ENCODE peak calls at places on chromosomes 11 and 22, in eight cellular contexts. J, F, B, O, X, S, E and V are unnamed samples.

GRCh38 chr11:22130462-22131053 is 62.3 kb upstream of the ANO5 start:
- DNase-seq in O (no peak), J (no peak), E (no peak), F (no peak), X (peak; percentile 25), S (no peak), B (no peak), V (no peak)

GRCh38 chr11:14414470-14415461 is 55.8 kb upstream of the RRAS2 start:
- DNase-seq in J (no peak), S (no peak), B (no peak), X (no peak), E (peak; percentile 47), O (no peak), F (no peak), V (no peak)

GRCh38 chr11:120211522-120212258 is 858 bp downstream of the OAF start:
- DNase-seq in E (no peak), B (no peak), J (no peak), F (no peak), X (no peak), O (no peak), S (no peak), V (no peak)

GRCh38 chr11:2120359-2121100 is 18.7 kb downstream of the IGF2 start:
- DNase-seq in F (no peak), X (no peak), J (no peak), O (no peak), S (no peak), E (no peak), B (no peak), V (no peak)

GRCh38 chr11:94581926-94582325 is 14.8 kb downstream of the PIWIL4 start:
- DNase-seq in S (no peak), F (no peak), E (no peak), O (no peak), X (no peak), J (no peak), B (no peak), V (no peak)

GRCh38 chr11:62889484-62890437 is 9.1 kb downstream of the SLC3A2 start:
- DNase-seq in O (no peak), E (no peak), X (no peak), J (no peak), F (no peak), B (no peak), S (peak; percentile 53), V (no peak)

GRCh38 chr11:45964911-45965389 is 42.5 kb downstream of the LARGE2 start:
- DNase-seq in E (peak; percentile 49), S (peak; percentile 42), J (peak; percentile 62), F (no peak), B (peak; percentile 77), O (peak; percentile 64), X (peak; percentile 81), V (peak; percentile 57)

GRCh38 chr11:62573006-62573591 is 592 bp downstream of the EEF1G start:
- DNase-seq in F (no peak), J (no peak), X (no peak), B (no peak), O (no peak), E (no peak), S (no peak), V (no peak)

GRCh38 chr22:38959574-38959973 is 2.2 kb downstream of the APOBEC3A start:
- DNase-seq in B (no peak), S (no peak), F (no peak), J (no peak), X (no peak), O (no peak), E (no peak), V (no peak)

GRCh38 chr11:23010790-23011340 is 150.6 kb upstream of the CCDC179 start:
- DNase-seq in S (no peak), B (no peak), E (no peak), X (no peak), O (no peak), J (no peak), F (no peak), V (no peak)

GRCh38 chr11:2742611-2743426 is 43.0 kb upstream of the KCNQ1OT1 start:
- DNase-seq in O (no peak), F (no peak), S (no peak), X (no peak), B (no peak), J (no peak), E (no peak), V (no peak)

GRCh38 chr11:121237686-121238658 is 54.6 kb upstream of the SC5D start:
- DNase-seq in E (no peak), B (no peak), X (no peak), F (no peak), O (no peak), S (no peak), J (no peak), V (no peak)

GRCh38 chr22:47168441-47168840 is 406.0 kb downstream of the TBC1D22A start:
- DNase-seq in O (no peak), E (no peak), X (no peak), F (peak; percentile 54), B (peak; percentile 41), J (peak; percentile 4), S (no peak), V (peak; percentile 30)

GRCh38 chr11:94449437-94449836 is 44.2 kb downstream of the MRE11 start:
- DNase-seq in S (peak; percentile 35), F (no peak), E (no peak), X (peak; percentile 1), B (no peak), J (no peak), O (no peak), V (no peak)

GRCh38 chr11:71997594-71997993 is 1.1 kb upstream of the IL18BP start:
- DNase-seq in O (no peak), B (no peak), X (no peak), F (no peak), J (no peak), S (peak; percentile 85), E (no peak), V (peak; percentile 41)

GRCh38 chr22:47781427-47782111 is 1019.1 kb downstream of the TBC1D22A start:
- DNase-seq in F (peak; percentile 57), B (no peak), S (no peak), O (no peak), E (no peak), X (no peak), J (no peak), V (no peak)

GRCh38 chr22:39519681-39520053 is 695 bp upstream of the ATF4 start:
- DNase-seq in B (peak; percentile 83), X (no peak), E (no peak), S (peak; percentile 51), O (no peak), F (no peak), J (peak; percentile 58), V (no peak)

GRCh38 chr11:14446701-14447169 is 52.9 kb downstream of the COPB1 start:
- DNase-seq in J (no peak), F (no peak), X (no peak), S (no peak), O (no peak), E (no peak), B (no peak), V (no peak)